ENCODE peak calls at places on chromosomes 7 and 10, in seven cellular contexts. T is activated gamma-delta T cell treated with anti-CD3 and anti-CD28 coated beads, Interleukin-2, amount 50 U/mL, for 16 hours; K is A549; R is stimulated activated CD8-positive, alpha-beta memory T cell treated with anti-CD3 and anti-CD28 coated beads, Interleukin-15, amount 100 ng/mL, for 24 hours; Z is GM10248; H is skeletal muscle cell; A is posterior vena cava. G is an unnamed sample.

GRCh38 chr7:121394709-121395140 is 1.4 kb downstream of the FAM3C start:
- DNase-seq in R (no peak), A (no peak), Z (no peak), H (no peak), K (no peak), T (no peak), G (no peak)

GRCh38 chr10:15451137-15452094 is 80.3 kb upstream of the FAM171A1 start:
- DNase-seq in A (no peak), R (no peak), H (no peak), K (no peak), T (no peak), Z (no peak), G (no peak)

GRCh38 chr7:3106353-3106752 is 62.7 kb upstream of the CARD11 start:
- DNase-seq in K (no peak), H (no peak), R (no peak), T (no peak), Z (no peak), A (peak; percentile 24), G (no peak)

GRCh38 chr7:152193882-152194281 is 168.4 kb downstream of the GALNT11 start:
- DNase-seq in A (no peak), H (no peak), K (no peak), Z (no peak), T (no peak), R (no peak), G (no peak)

GRCh38 chr7:151038951-151039849 is 9.1 kb upstream of the ASIC3 start:
- DNase-seq in Z (peak; percentile 54), T (peak; percentile 46), H (peak; percentile 80), R (no peak), K (peak; percentile 79), A (peak; percentile 96), G (peak; percentile 88)

GRCh38 chr7:66145404-66145843 is 30.8 kb downstream of the CRCP start:
- DNase-seq in A (peak; percentile 83), T (no peak), K (no peak), Z (no peak), R (no peak), H (no peak), G (no peak)

GRCh38 chr7:651032-651728 is 75.3 kb upstream of the DNAAF5 start:
- DNase-seq in K (no peak), A (no peak), T (peak; percentile 15), Z (no peak), R (no peak), H (no peak), G (no peak)

GRCh38 chr10:103241262-103242011 is 4.2 kb upstream of the RPEL1 start:
- DNase-seq in A (no peak), T (no peak), K (peak; percentile 89), R (no peak), H (no peak), Z (no peak), G (no peak)

GRCh38 chr7:149809215-149809614 is 29.0 kb upstream of the ZNF862 start:
- DNase-seq in K (no peak), T (no peak), H (no peak), R (no peak), Z (no peak), A (no peak), G (no peak)

GRCh38 chr10:94274142-94274787 is 88.5 kb downstream of the NOC3L start:
- DNase-seq in H (peak; percentile 14), K (no peak), A (peak; percentile 84), Z (no peak), R (no peak), T (no peak), G (peak; percentile 6)

GRCh38 chr7:16939161-16939560 is 57.4 kb upstream of the AGR3 start:
- DNase-seq in T (no peak), R (no peak), Z (no peak), A (no peak), K (no peak), H (no peak), G (no peak)

GRCh38 chr10:72263613-72264241 is 10.0 kb upstream of the DDIT4 start:
- DNase-seq in H (no peak), R (no peak), T (no peak), Z (no peak), K (no peak), A (no peak), G (no peak)

GRCh38 chr10:75450654-75451419 is 19.4 kb downstream of the LRMDA start:
- DNase-seq in H (no peak), R (no peak), K (no peak), Z (no peak), T (no peak), A (no peak), G (no peak)

GRCh38 chr7:150740053-150740452 is 2.8 kb downstream of the GIMAP5 start:
- DNase-seq in T (no peak), H (no peak), K (no peak), R (no peak), Z (no peak), A (no peak), G (no peak)

GRCh38 chr7:6116216-6116615 is 85.0 kb downstream of the ANKRD61 start:
- DNase-seq in T (no peak), A (no peak), H (no peak), Z (no peak), K (no peak), R (no peak), G (no peak)

GRCh38 chr10:133009218-133009954 is 67.0 kb upstream of the CFAP46 start:
- DNase-seq in R (no peak), A (peak; percentile 93), H (no peak), K (peak; percentile 36), Z (no peak), T (no peak), G (no peak)

GRCh38 chr7:101940830-101941229 is 123.4 kb downstream of the CUX1 start:
- DNase-seq in T (no peak), K (no peak), A (peak; percentile 57), R (no peak), Z (no peak), H (no peak), G (no peak)

GRCh38 chr7:2158331-2159175 is 74.2 kb downstream of the MAD1L1 start:
- DNase-seq in R (no peak), A (peak; percentile 61), Z (no peak), H (no peak), K (no peak), T (no peak), G (no peak)

GRCh38 chr7:92826258-92827004 is 9.9 kb downstream of the CDK6 start:
- DNase-seq in T (no peak), K (no peak), Z (no peak), R (no peak), H (no peak), A (no peak), G (no peak)

GRCh38 chr10:118564114-118564513 is 31.3 kb downstream of the PRLHR start:
- DNase-seq in T (no peak), K (no peak), Z (no peak), A (no peak), R (no peak), H (no peak), G (no peak)

GRCh38 chr10:106396192-106396591 is 768.3 kb downstream of the SORCS1 start:
- DNase-seq in T (no peak), H (no peak), Z (no peak), R (no peak), K (no peak), A (no peak), G (no peak)

GRCh38 chr7:142485617-142486226 is 227.9 kb upstream of the PRSS58 start:
- DNase-seq in A (no peak), H (no peak), K (no peak), R (no peak), T (no peak), Z (no peak), G (no peak)

GRCh38 chr7:7220821-7221220 is 38.5 kb downstream of the C1GALT1 start:
- DNase-seq in H (no peak), A (no peak), K (no peak), Z (no peak), T (no peak), R (no peak), G (no peak)

GRCh38 chr10:112981553-112981952 is 31.5 kb downstream of the TCF7L2 start:
- DNase-seq in K (no peak), Z (peak; percentile 66), A (no peak), T (no peak), H (no peak), R (no peak), G (no peak)

GRCh38 chr7:116241296-116241695 is 31.0 kb downstream of the TES start:
- DNase-seq in H (no peak), K (no peak), T (no peak), A (no peak), Z (no peak), R (no peak), G (no peak)

GRCh38 chr7:20217193-20217948 is at the start of gene MACC1:
- DNase-seq in A (no peak), H (no peak), T (no peak), K (no peak), Z (peak; percentile 46), R (no peak), G (no peak)

GRCh38 chr10:132146271-132146671 is 40.5 kb upstream of the DPYSL4 start:
- DNase-seq in R (no peak), T (no peak), Z (no peak), A (peak; percentile 63), H (no peak), K (no peak), G (no peak)

GRCh38 chr7:50832744-50833143 is 50.0 kb upstream of the GRB10 start:
- DNase-seq in R (no peak), K (peak; percentile 31), Z (no peak), T (no peak), H (no peak), A (no peak), G (no peak)

GRCh38 chr7:38127216-38128207 is 50.5 kb upstream of the STARD3NL start:
- DNase-seq in H (no peak), Z (peak; percentile 15), K (no peak), R (no peak), T (no peak), A (no peak), G (no peak)

GRCh38 chr10:74586088-74586585 is 240.3 kb upstream of the KAT6B start:
- DNase-seq in Z (peak; percentile 18), H (no peak), K (no peak), A (no peak), T (peak; percentile 32), R (no peak), G (no peak)

GRCh38 chr10:78211476-78212110 is 177.9 kb downstream of the RPS24 start:
- DNase-seq in T (no peak), A (peak; percentile 67), K (peak; percentile 38), Z (no peak), R (no peak), H (no peak), G (peak; percentile 34)

G was measured in fibroblast of the conjunctiva.